ENCODE peak calls at places on chromosomes 5 and 9, in ten cellular contexts. One of them, this sample, is unnamed.

GRCh38 chr9:133893191-133893994 is 98.7 kb downstream of the VAV2 start:
- DNase-seq in stimulated activated CD4-positive, alpha-beta T cell treated with anti-CD3 and anti-CD28 coated beads, TNF-alpha, amount 100 ng/mL, for 1 hour: no peak
- DNase-seq in CD4-positive, CD25-positive, alpha-beta regulatory T cell: no peak
- DNase-seq in CD4-positive, alpha-beta memory T cell: no peak
- DNase-seq in GDM1: no peak
- DNase-seq in AG08396: no peak
- DNase-seq in HuH-7: no peak
- DNase-seq in fibroblast of lung: no peak
- DNase-seq in AG08395: no peak
- DNase-seq in activated CD4-positive, alpha-beta T cell treated with anti-CD3 and anti-CD28 coated beads, Interleukin-2, amount 10 ng/mL, durations not matched to agents 7 days and 5 days: no peak
- DNase-seq in this sample: no peak

GRCh38 chr9:96141666-96142065 is 160.3 kb downstream of the HSD17B3 start:
- DNase-seq in fibroblast of lung: no peak
- DNase-seq in activated CD4-positive, alpha-beta T cell treated with anti-CD3 and anti-CD28 coated beads, Interleukin-2, amount 10 ng/mL, durations not matched to agents 7 days and 5 days: no peak
- DNase-seq in AG08395: peak; percentile 30
- DNase-seq in CD4-positive, CD25-positive, alpha-beta regulatory T cell: no peak
- DNase-seq in HuH-7: no peak
- DNase-seq in AG08396: peak; percentile 28
- DNase-seq in GDM1: no peak
- DNase-seq in stimulated activated CD4-positive, alpha-beta T cell treated with anti-CD3 and anti-CD28 coated beads, TNF-alpha, amount 100 ng/mL, for 1 hour: no peak
- DNase-seq in CD4-positive, alpha-beta memory T cell: no peak
- DNase-seq in this sample: no peak

GRCh38 chr5:72224946-72225427 is 95.1 kb downstream of the MRPS27 start:
- DNase-seq in CD4-positive, alpha-beta memory T cell: no peak
- DNase-seq in activated CD4-positive, alpha-beta T cell treated with anti-CD3 and anti-CD28 coated beads, Interleukin-2, amount 10 ng/mL, durations not matched to agents 7 days and 5 days: no peak
- DNase-seq in fibroblast of lung: peak; percentile 76
- DNase-seq in CD4-positive, CD25-positive, alpha-beta regulatory T cell: no peak
- DNase-seq in stimulated activated CD4-positive, alpha-beta T cell treated with anti-CD3 and anti-CD28 coated beads, TNF-alpha, amount 100 ng/mL, for 1 hour: no peak
- DNase-seq in GDM1: no peak
- DNase-seq in AG08395: peak; percentile 56
- DNase-seq in HuH-7: no peak
- DNase-seq in AG08396: peak; percentile 35
- DNase-seq in this sample: no peak

GRCh38 chr9:101738566-101739183 is at the start of gene GRIN3A:
- DNase-seq in CD4-positive, CD25-positive, alpha-beta regulatory T cell: no peak
- DNase-seq in CD4-positive, alpha-beta memory T cell: no peak
- DNase-seq in AG08396: no peak
- DNase-seq in GDM1: no peak
- DNase-seq in fibroblast of lung: no peak
- DNase-seq in activated CD4-positive, alpha-beta T cell treated with anti-CD3 and anti-CD28 coated beads, Interleukin-2, amount 10 ng/mL, durations not matched to agents 7 days and 5 days: no peak
- DNase-seq in HuH-7: peak; percentile 26
- DNase-seq in AG08395: peak; percentile 6
- DNase-seq in stimulated activated CD4-positive, alpha-beta T cell treated with anti-CD3 and anti-CD28 coated beads, TNF-alpha, amount 100 ng/mL, for 1 hour: no peak
- DNase-seq in this sample: no peak

GRCh38 chr5:133387091-133387490 is 225.2 kb downstream of the FSTL4 start:
- DNase-seq in AG08396: no peak
- DNase-seq in AG08395: no peak
- DNase-seq in GDM1: no peak
- DNase-seq in stimulated activated CD4-positive, alpha-beta T cell treated with anti-CD3 and anti-CD28 coated beads, TNF-alpha, amount 100 ng/mL, for 1 hour: no peak
- DNase-seq in activated CD4-positive, alpha-beta T cell treated with anti-CD3 and anti-CD28 coated beads, Interleukin-2, amount 10 ng/mL, durations not matched to agents 7 days and 5 days: no peak
- DNase-seq in CD4-positive, alpha-beta memory T cell: no peak
- DNase-seq in HuH-7: no peak
- DNase-seq in CD4-positive, CD25-positive, alpha-beta regulatory T cell: no peak
- DNase-seq in fibroblast of lung: no peak
- DNase-seq in this sample: no peak

GRCh38 chr9:115103746-115104477 is 14.0 kb downstream of the TNC start:
- DNase-seq in AG08395: no peak
- DNase-seq in CD4-positive, alpha-beta memory T cell: no peak
- DNase-seq in AG08396: no peak
- DNase-seq in stimulated activated CD4-positive, alpha-beta T cell treated with anti-CD3 and anti-CD28 coated beads, TNF-alpha, amount 100 ng/mL, for 1 hour: no peak
- DNase-seq in HuH-7: no peak
- DNase-seq in activated CD4-positive, alpha-beta T cell treated with anti-CD3 and anti-CD28 coated beads, Interleukin-2, amount 10 ng/mL, durations not matched to agents 7 days and 5 days: no peak
- DNase-seq in fibroblast of lung: peak; percentile 73
- DNase-seq in GDM1: no peak
- DNase-seq in CD4-positive, CD25-positive, alpha-beta regulatory T cell: no peak
- DNase-seq in this sample: no peak

GRCh38 chr5:72205431-72206009 is 98.2 kb downstream of the MAP1B start:
- DNase-seq in stimulated activated CD4-positive, alpha-beta T cell treated with anti-CD3 and anti-CD28 coated beads, TNF-alpha, amount 100 ng/mL, for 1 hour: no peak
- DNase-seq in fibroblast of lung: peak; percentile 70
- DNase-seq in GDM1: no peak
- DNase-seq in activated CD4-positive, alpha-beta T cell treated with anti-CD3 and anti-CD28 coated beads, Interleukin-2, amount 10 ng/mL, durations not matched to agents 7 days and 5 days: no peak
- DNase-seq in HuH-7: no peak
- DNase-seq in CD4-positive, alpha-beta memory T cell: no peak
- DNase-seq in CD4-positive, CD25-positive, alpha-beta regulatory T cell: no peak
- DNase-seq in AG08396: peak; percentile 20
- DNase-seq in AG08395: peak; percentile 28
- DNase-seq in this sample: no peak

GRCh38 chr9:70389642-70390266 is 24.7 kb downstream of the KLF9 start:
- DNase-seq in AG08396: peak; percentile 39
- DNase-seq in stimulated activated CD4-positive, alpha-beta T cell treated with anti-CD3 and anti-CD28 coated beads, TNF-alpha, amount 100 ng/mL, for 1 hour: no peak
- DNase-seq in CD4-positive, alpha-beta memory T cell: no peak
- DNase-seq in GDM1: no peak
- DNase-seq in HuH-7: no peak
- DNase-seq in fibroblast of lung: peak; percentile 57
- DNase-seq in CD4-positive, CD25-positive, alpha-beta regulatory T cell: peak; percentile 63
- DNase-seq in AG08395: peak; percentile 56
- DNase-seq in activated CD4-positive, alpha-beta T cell treated with anti-CD3 and anti-CD28 coated beads, Interleukin-2, amount 10 ng/mL, durations not matched to agents 7 days and 5 days: no peak
- DNase-seq in this sample: no peak

GRCh38 chr5:83015676-83016075 is 61.5 kb downstream of the TMEM167A start:
- DNase-seq in fibroblast of lung: peak; percentile 19
- DNase-seq in stimulated activated CD4-positive, alpha-beta T cell treated with anti-CD3 and anti-CD28 coated beads, TNF-alpha, amount 100 ng/mL, for 1 hour: no peak
- DNase-seq in CD4-positive, CD25-positive, alpha-beta regulatory T cell: no peak
- DNase-seq in GDM1: no peak
- DNase-seq in CD4-positive, alpha-beta memory T cell: no peak
- DNase-seq in HuH-7: no peak
- DNase-seq in AG08395: no peak
- DNase-seq in AG08396: no peak
- DNase-seq in activated CD4-positive, alpha-beta T cell treated with anti-CD3 and anti-CD28 coated beads, Interleukin-2, amount 10 ng/mL, durations not matched to agents 7 days and 5 days: no peak
- DNase-seq in this sample: no peak

GRCh38 chr5:98774192-98775046 is 956 bp downstream of the RGMB start:
- DNase-seq in CD4-positive, CD25-positive, alpha-beta regulatory T cell: peak; percentile 73
- DNase-seq in CD4-positive, alpha-beta memory T cell: peak; percentile 57
- DNase-seq in AG08396: no peak
- DNase-seq in GDM1: no peak
- DNase-seq in HuH-7: peak; percentile 55
- DNase-seq in AG08395: no peak
- DNase-seq in activated CD4-positive, alpha-beta T cell treated with anti-CD3 and anti-CD28 coated beads, Interleukin-2, amount 10 ng/mL, durations not matched to agents 7 days and 5 days: peak; percentile 54
- DNase-seq in fibroblast of lung: peak; percentile 75
- DNase-seq in stimulated activated CD4-positive, alpha-beta T cell treated with anti-CD3 and anti-CD28 coated beads, TNF-alpha, amount 100 ng/mL, for 1 hour: peak; percentile 24
- DNase-seq in this sample: no peak

GRCh38 chr9:77916410-77916819 is 115.2 kb downstream of the GNAQ start:
- DNase-seq in stimulated activated CD4-positive, alpha-beta T cell treated with anti-CD3 and anti-CD28 coated beads, TNF-alpha, amount 100 ng/mL, for 1 hour: no peak
- DNase-seq in activated CD4-positive, alpha-beta T cell treated with anti-CD3 and anti-CD28 coated beads, Interleukin-2, amount 10 ng/mL, durations not matched to agents 7 days and 5 days: no peak
- DNase-seq in AG08395: no peak
- DNase-seq in HuH-7: no peak
- DNase-seq in CD4-positive, alpha-beta memory T cell: no peak
- DNase-seq in fibroblast of lung: no peak
- DNase-seq in AG08396: no peak
- DNase-seq in GDM1: no peak
- DNase-seq in CD4-positive, CD25-positive, alpha-beta regulatory T cell: peak; percentile 79
- DNase-seq in this sample: no peak

GRCh38 chr5:169742773-169743296 is 105.8 kb downstream of the DOCK2 start:
- DNase-seq in AG08396: peak; percentile 58
- DNase-seq in GDM1: no peak
- DNase-seq in fibroblast of lung: peak; percentile 97
- DNase-seq in stimulated activated CD4-positive, alpha-beta T cell treated with anti-CD3 and anti-CD28 coated beads, TNF-alpha, amount 100 ng/mL, for 1 hour: no peak
- DNase-seq in HuH-7: no peak
- DNase-seq in CD4-positive, CD25-positive, alpha-beta regulatory T cell: no peak
- DNase-seq in activated CD4-positive, alpha-beta T cell treated with anti-CD3 and anti-CD28 coated beads, Interleukin-2, amount 10 ng/mL, durations not matched to agents 7 days and 5 days: no peak
- DNase-seq in AG08395: peak; percentile 79
- DNase-seq in CD4-positive, alpha-beta memory T cell: no peak
- DNase-seq in this sample: no peak

GRCh38 chr5:22621084-22621483 is 232.1 kb downstream of the CDH12 start:
- DNase-seq in GDM1: no peak
- DNase-seq in stimulated activated CD4-positive, alpha-beta T cell treated with anti-CD3 and anti-CD28 coated beads, TNF-alpha, amount 100 ng/mL, for 1 hour: no peak
- DNase-seq in activated CD4-positive, alpha-beta T cell treated with anti-CD3 and anti-CD28 coated beads, Interleukin-2, amount 10 ng/mL, durations not matched to agents 7 days and 5 days: no peak
- DNase-seq in fibroblast of lung: no peak
- DNase-seq in AG08396: no peak
- DNase-seq in HuH-7: no peak
- DNase-seq in CD4-positive, CD25-positive, alpha-beta regulatory T cell: no peak
- DNase-seq in AG08395: no peak
- DNase-seq in CD4-positive, alpha-beta memory T cell: no peak
- DNase-seq in this sample: no peak

GRCh38 chr9:101999441-101999840 is 261.0 kb upstream of the GRIN3A start:
- DNase-seq in AG08396: no peak
- DNase-seq in GDM1: no peak
- DNase-seq in HuH-7: no peak
- DNase-seq in stimulated activated CD4-positive, alpha-beta T cell treated with anti-CD3 and anti-CD28 coated beads, TNF-alpha, amount 100 ng/mL, for 1 hour: no peak
- DNase-seq in AG08395: no peak
- DNase-seq in CD4-positive, alpha-beta memory T cell: no peak
- DNase-seq in activated CD4-positive, alpha-beta T cell treated with anti-CD3 and anti-CD28 coated beads, Interleukin-2, amount 10 ng/mL, durations not matched to agents 7 days and 5 days: no peak
- DNase-seq in fibroblast of lung: no peak
- DNase-seq in CD4-positive, CD25-positive, alpha-beta regulatory T cell: no peak
- DNase-seq in this sample: no peak

GRCh38 chr5:172556262-172556661 is 84.8 kb upstream of the NEURL1B start:
- DNase-seq in CD4-positive, alpha-beta memory T cell: no peak
- DNase-seq in AG08396: no peak
- DNase-seq in CD4-positive, CD25-positive, alpha-beta regulatory T cell: no peak
- DNase-seq in HuH-7: no peak
- DNase-seq in stimulated activated CD4-positive, alpha-beta T cell treated with anti-CD3 and anti-CD28 coated beads, TNF-alpha, amount 100 ng/mL, for 1 hour: no peak
- DNase-seq in activated CD4-positive, alpha-beta T cell treated with anti-CD3 and anti-CD28 coated beads, Interleukin-2, amount 10 ng/mL, durations not matched to agents 7 days and 5 days: no peak
- DNase-seq in AG08395: no peak
- DNase-seq in GDM1: no peak
- DNase-seq in fibroblast of lung: peak; percentile 57
- DNase-seq in this sample: no peak

GRCh38 chr5:86780018-86780417 is 162.3 kb downstream of the COX7C start:
- DNase-seq in stimulated activated CD4-positive, alpha-beta T cell treated with anti-CD3 and anti-CD28 coated beads, TNF-alpha, amount 100 ng/mL, for 1 hour: no peak
- DNase-seq in CD4-positive, alpha-beta memory T cell: no peak
- DNase-seq in AG08395: no peak
- DNase-seq in AG08396: no peak
- DNase-seq in CD4-positive, CD25-positive, alpha-beta regulatory T cell: no peak
- DNase-seq in GDM1: no peak
- DNase-seq in fibroblast of lung: no peak
- DNase-seq in activated CD4-positive, alpha-beta T cell treated with anti-CD3 and anti-CD28 coated beads, Interleukin-2, amount 10 ng/mL, durations not matched to agents 7 days and 5 days: no peak
- DNase-seq in HuH-7: no peak
- DNase-seq in this sample: no peak

GRCh38 chr5:59317772-59318205 is 575.7 kb downstream of the PDE4D start:
- DNase-seq in fibroblast of lung: no peak
- DNase-seq in HuH-7: no peak
- DNase-seq in AG08396: no peak
- DNase-seq in activated CD4-positive, alpha-beta T cell treated with anti-CD3 and anti-CD28 coated beads, Interleukin-2, amount 10 ng/mL, durations not matched to agents 7 days and 5 days: no peak
- DNase-seq in GDM1: no peak
- DNase-seq in stimulated activated CD4-positive, alpha-beta T cell treated with anti-CD3 and anti-CD28 coated beads, TNF-alpha, amount 100 ng/mL, for 1 hour: no peak
- DNase-seq in AG08395: no peak
- DNase-seq in CD4-positive, alpha-beta memory T cell: no peak
- DNase-seq in CD4-positive, CD25-positive, alpha-beta regulatory T cell: no peak
- DNase-seq in this sample: no peak

GRCh38 chr9:134488251-134488900 is 153.2 kb upstream of the COL5A1 start:
- DNase-seq in fibroblast of lung: no peak
- DNase-seq in CD4-positive, alpha-beta memory T cell: no peak
- DNase-seq in activated CD4-positive, alpha-beta T cell treated with anti-CD3 and anti-CD28 coated beads, Interleukin-2, amount 10 ng/mL, durations not matched to agents 7 days and 5 days: no peak
- DNase-seq in CD4-positive, CD25-positive, alpha-beta regulatory T cell: no peak
- DNase-seq in AG08396: no peak
- DNase-seq in stimulated activated CD4-positive, alpha-beta T cell treated with anti-CD3 and anti-CD28 coated beads, TNF-alpha, amount 100 ng/mL, for 1 hour: no peak
- DNase-seq in GDM1: no peak
- DNase-seq in HuH-7: no peak
- DNase-seq in AG08395: peak; percentile 75
- DNase-seq in this sample: no peak

GRCh38 chr9:131807131-131807990 is 67.5 kb upstream of the RAPGEF1 start:
- DNase-seq in HuH-7: no peak
- DNase-seq in stimulated activated CD4-positive, alpha-beta T cell treated with anti-CD3 and anti-CD28 coated beads, TNF-alpha, amount 100 ng/mL, for 1 hour: no peak
- DNase-seq in CD4-positive, CD25-positive, alpha-beta regulatory T cell: no peak
- DNase-seq in activated CD4-positive, alpha-beta T cell treated with anti-CD3 and anti-CD28 coated beads, Interleukin-2, amount 10 ng/mL, durations not matched to agents 7 days and 5 days: no peak
- DNase-seq in GDM1: no peak
- DNase-seq in CD4-positive, alpha-beta memory T cell: no peak
- DNase-seq in fibroblast of lung: no peak
- DNase-seq in AG08395: no peak
- DNase-seq in AG08396: no peak
- DNase-seq in this sample: no peak

GRCh38 chr5:98206566-98206965 is 566.9 kb upstream of the RGMB start:
- DNase-seq in HuH-7: no peak
- DNase-seq in CD4-positive, CD25-positive, alpha-beta regulatory T cell: no peak
- DNase-seq in activated CD4-positive, alpha-beta T cell treated with anti-CD3 and anti-CD28 coated beads, Interleukin-2, amount 10 ng/mL, durations not matched to agents 7 days and 5 days: no peak
- DNase-seq in CD4-positive, alpha-beta memory T cell: no peak
- DNase-seq in AG08395: no peak
- DNase-seq in AG08396: no peak
- DNase-seq in stimulated activated CD4-positive, alpha-beta T cell treated with anti-CD3 and anti-CD28 coated beads, TNF-alpha, amount 100 ng/mL, for 1 hour: no peak
- DNase-seq in GDM1: no peak
- DNase-seq in fibroblast of lung: no peak
- DNase-seq in this sample: no peak

GRCh38 chr9:131625848-131626670 is 80.7 kb downstream of the PRRT1B start:
- DNase-seq in AG08395: no peak
- DNase-seq in CD4-positive, CD25-positive, alpha-beta regulatory T cell: peak; percentile 34
- DNase-seq in GDM1: no peak
- DNase-seq in fibroblast of lung: peak; percentile 19
- DNase-seq in stimulated activated CD4-positive, alpha-beta T cell treated with anti-CD3 and anti-CD28 coated beads, TNF-alpha, amount 100 ng/mL, for 1 hour: no peak
- DNase-seq in HuH-7: no peak
- DNase-seq in CD4-positive, alpha-beta memory T cell: peak; percentile 51
- DNase-seq in activated CD4-positive, alpha-beta T cell treated with anti-CD3 and anti-CD28 coated beads, Interleukin-2, amount 10 ng/mL, durations not matched to agents 7 days and 5 days: peak; percentile 20
- DNase-seq in AG08396: no peak
- DNase-seq in this sample: no peak

GRCh38 chr5:12876541-12877298 is 972.5 kb upstream of the CTNND2 start:
- DNase-seq in AG08395: no peak
- DNase-seq in CD4-positive, alpha-beta memory T cell: no peak
- DNase-seq in activated CD4-positive, alpha-beta T cell treated with anti-CD3 and anti-CD28 coated beads, Interleukin-2, amount 10 ng/mL, durations not matched to agents 7 days and 5 days: no peak
- DNase-seq in CD4-positive, CD25-positive, alpha-beta regulatory T cell: no peak
- DNase-seq in GDM1: no peak
- DNase-seq in AG08396: no peak
- DNase-seq in fibroblast of lung: no peak
- DNase-seq in HuH-7: no peak
- DNase-seq in stimulated activated CD4-positive, alpha-beta T cell treated with anti-CD3 and anti-CD28 coated beads, TNF-alpha, amount 100 ng/mL, for 1 hour: no peak
- DNase-seq in this sample: no peak

GRCh38 chr9:23851024-23851629 is 25.1 kb upstream of the ELAVL2 start:
- DNase-seq in stimulated activated CD4-positive, alpha-beta T cell treated with anti-CD3 and anti-CD28 coated beads, TNF-alpha, amount 100 ng/mL, for 1 hour: no peak
- DNase-seq in AG08396: no peak
- DNase-seq in HuH-7: no peak
- DNase-seq in fibroblast of lung: peak; percentile 25
- DNase-seq in CD4-positive, alpha-beta memory T cell: no peak
- DNase-seq in CD4-positive, CD25-positive, alpha-beta regulatory T cell: no peak
- DNase-seq in GDM1: no peak
- DNase-seq in activated CD4-positive, alpha-beta T cell treated with anti-CD3 and anti-CD28 coated beads, Interleukin-2, amount 10 ng/mL, durations not matched to agents 7 days and 5 days: no peak
- DNase-seq in AG08395: peak; percentile 3
- DNase-seq in this sample: no peak

GRCh38 chr5:141513627-141514329 is 24.9 kb downstream of the PCDHGC5 start:
- DNase-seq in AG08395: peak; percentile 67
- DNase-seq in CD4-positive, alpha-beta memory T cell: peak; percentile 34
- DNase-seq in CD4-positive, CD25-positive, alpha-beta regulatory T cell: peak; percentile 46
- DNase-seq in HuH-7: no peak
- DNase-seq in AG08396: peak; percentile 68
- DNase-seq in activated CD4-positive, alpha-beta T cell treated with anti-CD3 and anti-CD28 coated beads, Interleukin-2, amount 10 ng/mL, durations not matched to agents 7 days and 5 days: peak; percentile 18
- DNase-seq in fibroblast of lung: peak; percentile 92
- DNase-seq in GDM1: no peak
- DNase-seq in stimulated activated CD4-positive, alpha-beta T cell treated with anti-CD3 and anti-CD28 coated beads, TNF-alpha, amount 100 ng/mL, for 1 hour: peak; percentile 56
- DNase-seq in this sample: no peak

GRCh38 chr5:82365744-82366228 is 87.6 kb upstream of the RPS23 start:
- DNase-seq in CD4-positive, CD25-positive, alpha-beta regulatory T cell: no peak
- DNase-seq in activated CD4-positive, alpha-beta T cell treated with anti-CD3 and anti-CD28 coated beads, Interleukin-2, amount 10 ng/mL, durations not matched to agents 7 days and 5 days: no peak
- DNase-seq in GDM1: no peak
- DNase-seq in stimulated activated CD4-positive, alpha-beta T cell treated with anti-CD3 and anti-CD28 coated beads, TNF-alpha, amount 100 ng/mL, for 1 hour: no peak
- DNase-seq in HuH-7: no peak
- DNase-seq in AG08396: peak; percentile 32
- DNase-seq in CD4-positive, alpha-beta memory T cell: no peak
- DNase-seq in AG08395: peak; percentile 35
- DNase-seq in fibroblast of lung: peak; percentile 87
- DNase-seq in this sample: peak; percentile 74